ENCODE peak calls at places on chromosomes 1 and 21, in four cellular contexts. L is neural progenitor cell, C is lower lobe of right lung, R is fibroblast of mammary gland. Y is an unnamed sample.

GRCh38 chr1:30197959-30198760 is 525.2 kb downstream of the MATN1 start:
- DNase-seq in L (no peak), C (no peak), R (no peak), Y (no peak)

GRCh38 chr1:115893545-115893944 is 52.6 kb upstream of the NHLH2 start:
- DNase-seq in L (no peak), C (no peak), R (no peak), Y (no peak)

GRCh38 chr1:157932082-157932481 is 61.4 kb upstream of the KIRREL1 start:
- DNase-seq in L (no peak), C (no peak), R (peak; percentile 79), Y (peak; percentile 74)

GRCh38 chr1:19315378-19316206 is 3.5 kb downstream of the SLC66A1 start:
- DNase-seq in L (no peak), C (no peak), R (peak; percentile 48), Y (no peak)

GRCh38 chr21:26655466-26655865 is 82.4 kb upstream of the CYYR1 start:
- DNase-seq in L (no peak), C (no peak), R (no peak), Y (no peak)

GRCh38 chr1:147171399-147172167 is 687 bp downstream of the PRKAB2 start:
- DNase-seq in L (peak; percentile 41), C (no peak), R (peak; percentile 18), Y (peak; percentile 44)

GRCh38 chr21:41768371-41769042 is 1.7 kb upstream of the RIPK4 start:
- DNase-seq in L (peak; percentile 67), C (peak; percentile 51), R (peak; percentile 79), Y (peak; percentile 72)

GRCh38 chr1:226711976-226712778 is 26.9 kb downstream of the ITPKB start:
- DNase-seq in L (no peak), C (no peak), R (no peak), Y (no peak)

GRCh38 chr1:172940170-172940855 is 110.4 kb downstream of the TNFSF18 start:
- DNase-seq in L (no peak), C (no peak), R (no peak), Y (no peak)

GRCh38 chr21:34511787-34512451 is at the start of gene KCNE1:
- DNase-seq in L (no peak), C (peak; percentile 79), R (peak; percentile 48), Y (peak; percentile 81)

GRCh38 chr1:1614204-1614953 is 921 bp upstream of the MIB2 start:
- DNase-seq in L (no peak), C (peak; percentile 80), R (peak; percentile 84), Y (peak; percentile 51)

GRCh38 chr1:1763657-1764621 is 14.3 kb downstream of the NADK start:
- DNase-seq in L (no peak), C (peak; percentile 95), R (peak; percentile 57), Y (peak; percentile 98)

GRCh38 chr1:212979340-212980122 is 29.2 kb downstream of the VASH2 start:
- DNase-seq in L (no peak), C (no peak), R (no peak), Y (no peak)

GRCh38 chr1:45260244-45260643 is 53.8 kb upstream of the ZSWIM5 start:
- DNase-seq in L (no peak), C (no peak), R (no peak), Y (no peak)

GRCh38 chr1:29644812-29645211 is 408.5 kb downstream of the PTPRU start:
- DNase-seq in L (no peak), C (no peak), R (no peak), Y (no peak)

GRCh38 chr1:101257500-101258325 is 20.9 kb downstream of the S1PR1 start:
- DNase-seq in L (no peak), C (peak; percentile 53), R (no peak), Y (peak; percentile 59)

GRCh38 chr1:64163972-64164371 is 39.5 kb upstream of the UBE2U start:
- DNase-seq in L (peak; percentile 56), C (no peak), R (peak; percentile 68), Y (peak; percentile 30)
- TF ChIP-seq CTCF in L (peak; percentile 66), C (peak; percentile 21), R (peak; percentile 68), Y (peak; percentile 28)

GRCh38 chr1:206014591-206014990 is 9.1 kb downstream of the CTSE start:
- DNase-seq in L (no peak), C (no peak), R (no peak), Y (no peak)

GRCh38 chr1:206011057-206011456 is 7.9 kb upstream of the RAB7B start:
- DNase-seq in L (no peak), C (no peak), R (no peak), Y (peak; percentile 54)

GRCh38 chr1:206010101-206010500 is 6.9 kb upstream of the RAB7B start:
- DNase-seq in L (no peak), C (no peak), R (no peak), Y (no peak)

GRCh38 chr1:206013017-206013800 is 10.0 kb upstream of the RAB7B start:
- DNase-seq in L (no peak), C (no peak), R (no peak), Y (no peak)

GRCh38 chr1:206012086-206012859 is 9.1 kb upstream of the RAB7B start:
- DNase-seq in L (no peak), C (peak; percentile 91), R (no peak), Y (no peak)
- TF ChIP-seq CTCF in L (no peak), C (no peak), R (no peak), Y (no peak)

GRCh38 chr1:109282497-109282951 is 421 bp downstream of the PSRC1 start:
- DNase-seq in L (no peak), C (no peak), R (no peak), Y (no peak)

GRCh38 chr1:109282952-109283747 is at the start of gene PSRC1:
- DNase-seq in L (peak; percentile 98), C (peak; percentile 96), R (peak; percentile 93), Y (peak; percentile 96)

GRCh38 chr1:109281680-109282496 is 1.1 kb downstream of the PSRC1 start:
- DNase-seq in L (no peak), C (no peak), R (peak; percentile 16), Y (no peak)

GRCh38 chr1:109280768-109281356 is 2.1 kb downstream of the PSRC1 start:
- DNase-seq in L (no peak), C (no peak), R (no peak), Y (no peak)

GRCh38 chr1:109283748-109284600 is 1.0 kb upstream of the PSRC1 start:
- DNase-seq in L (no peak), C (no peak), R (no peak), Y (no peak)
- TF ChIP-seq CTCF in L (no peak), C (no peak), R (no peak), Y (no peak)

GRCh38 chr1:205204552-205204951 is 7.0 kb downstream of the DSTYK start:
- DNase-seq in L (no peak), C (no peak), R (peak; percentile 39), Y (no peak)

GRCh38 chr1:205205055-205205454 is 6.4 kb downstream of the DSTYK start:
- DNase-seq in L (no peak), C (no peak), R (no peak), Y (no peak)

GRCh38 chr1:205199931-205200299 is 11.6 kb downstream of the DSTYK start:
- DNase-seq in L (no peak), C (no peak), R (no peak), Y (no peak)

DNA sequence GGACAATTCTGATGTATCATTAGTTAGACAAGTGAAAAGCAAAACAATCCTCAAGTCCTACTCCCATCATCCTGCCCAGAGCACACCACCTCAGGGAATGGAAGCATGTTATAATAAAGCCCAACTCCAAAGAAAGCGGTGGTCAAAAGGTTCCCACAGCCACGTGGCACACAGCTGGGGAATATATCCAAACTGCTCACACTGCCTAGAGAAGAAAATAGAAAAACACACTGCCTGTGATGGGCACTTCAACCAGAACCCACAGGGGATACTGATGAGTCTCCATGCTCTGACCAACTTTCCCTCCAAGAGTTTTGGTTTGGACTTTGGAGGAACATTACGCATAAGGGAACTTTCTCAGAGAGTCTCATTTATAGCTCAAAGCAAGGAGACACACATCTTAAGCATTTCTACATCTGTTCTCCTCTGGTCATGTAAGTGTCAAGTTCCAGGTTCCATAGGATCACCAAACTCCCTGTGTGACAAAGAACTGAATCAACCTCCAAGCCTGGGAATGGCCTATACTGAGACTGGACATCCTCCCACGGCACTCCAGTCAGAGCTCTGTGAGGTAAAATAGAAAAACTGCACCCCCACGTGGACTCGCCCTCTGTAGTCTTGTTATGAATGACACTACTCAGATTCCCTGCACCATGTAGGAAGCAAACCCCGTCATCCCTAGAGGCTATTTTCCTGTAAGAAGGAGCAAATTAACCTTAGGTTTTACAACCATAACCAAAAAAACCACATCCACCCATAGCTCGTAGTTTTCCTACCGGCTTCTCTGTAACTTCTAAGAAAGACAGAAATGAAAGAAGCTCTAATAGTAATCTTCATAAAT is 12.2 kb downstream of the DSTYK start:
- DNase-seq in L (no peak), C (no peak), R (peak; percentile 72), Y (no peak)
- TF ChIP-seq CTCF in L (no peak), C (no peak), R (no peak), Y (no peak)

GRCh38 chr1:24119859-24120756 is 8.2 kb upstream of the MYOM3 start:
- DNase-seq in L (no peak), C (peak; percentile 66), R (peak; percentile 43), Y (peak; percentile 89)

GRCh38 chr1:24118410-24119242 is 6.7 kb upstream of the MYOM3 start:
- DNase-seq in L (no peak), C (peak; percentile 19), R (no peak), Y (no peak)

GRCh38 chr1:24117722-24118409 is 5.9 kb upstream of the MYOM3 start:
- DNase-seq in L (no peak), C (peak; percentile 30), R (peak; percentile 52), Y (peak; percentile 55)

GRCh38 chr1:24120965-24121364 is 9.0 kb upstream of the MYOM3 start:
- DNase-seq in L (no peak), C (no peak), R (no peak), Y (no peak)

DNA sequence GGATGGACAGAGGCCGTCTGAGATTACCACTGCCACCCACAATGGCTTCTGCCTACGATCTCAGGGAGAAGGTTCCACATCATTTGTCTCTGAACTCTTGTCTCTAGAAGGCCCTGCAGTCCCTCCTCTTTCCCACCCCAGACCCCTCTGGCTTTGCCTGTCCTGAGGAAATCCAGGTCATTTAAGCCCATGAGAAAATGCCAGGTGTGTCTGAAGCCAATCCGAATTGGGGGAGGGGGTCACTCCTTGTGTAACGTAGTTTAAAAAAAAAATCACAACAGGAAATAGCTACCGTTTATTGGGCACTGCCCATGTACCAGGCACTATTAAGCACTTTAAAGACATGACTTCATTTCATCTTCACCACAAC is 7.5 kb upstream of the MYOM3 start:
- DNase-seq in L (no peak), C (peak; percentile 4), R (no peak), Y (no peak)
- TF ChIP-seq CTCF in L (no peak), C (no peak), R (no peak), Y (no peak)